ENCODE peak calls at places on chromosomes 16 and 17, in four cellular contexts. L is stimulated activated CD4-positive, alpha-beta T cell treated with anti-CD3 and anti-CD28 coated beads, Interleukin-4, amount 100 ng/mL, for 1 hour; A is HTR-8/SVneo; I is EL. W is an unnamed sample.

GRCh38 chr16:30546115-30546514 is 11.5 kb upstream of the ZNF747 start:
- DNase-seq in L (no peak), A (no peak), I (no peak), W (no peak)

GRCh38 chr17:46862949-46863348 is 11.6 kb downstream of the WNT9B start:
- DNase-seq in L (no peak), A (no peak), I (no peak), W (no peak)

GRCh38 chr17:48444531-48445247 is 14.7 kb upstream of the SKAP1 start:
- DNase-seq in L (no peak), A (no peak), I (no peak), W (no peak)

GRCh38 chr16:13083687-13084086 is 182.3 kb downstream of the SHISA9 start:
- DNase-seq in L (no peak), A (no peak), I (no peak), W (no peak)

GRCh38 chr17:78289802-78290363 is 58.5 kb downstream of the TMEM235 start:
- DNase-seq in L (peak), A (peak), I (peak), W (peak)

GRCh38 chr16:27470567-27471431 is 68.8 kb downstream of the IL21R start:
- DNase-seq in L (no peak), A (peak), I (peak), W (no peak)

GRCh38 chr17:32111141-32111771 is 31.0 kb upstream of the RHOT1 start:
- DNase-seq in L (peak), A (no peak), I (peak), W (peak)

GRCh38 chr17:7204828-7205461 is 14.7 kb downstream of the DLG4 start:
- DNase-seq in L (peak), A (no peak), I (peak), W (peak)

GRCh38 chr17:80786470-80786869 is 205.2 kb upstream of the CHMP6 start:
- DNase-seq in L (no peak), A (no peak), I (no peak), W (peak)

GRCh38 chr16:11121909-11122692 is 133.9 kb downstream of the SOCS1 start:
- DNase-seq in L (no peak), A (no peak), I (no peak), W (no peak)

GRCh38 chr16:976389-976931 is 5.1 kb upstream of the SOX8 start:
- DNase-seq in L (peak), A (no peak), I (no peak), W (no peak)

GRCh38 chr16:57284206-57284951 is at the start of gene PLLP:
- DNase-seq in L (peak), A (peak), I (peak), W (peak)

GRCh38 chr17:73189417-73190099 is 3.3 kb upstream of the COG1 start:
- DNase-seq in L (no peak), A (peak), I (peak), W (peak)

GRCh38 chr16:8686031-8686621 is 11.7 kb downstream of the ABAT start:
- DNase-seq in L (no peak), A (no peak), I (no peak), W (no peak)

GRCh38 chr17:48262982-48263586 is 155.5 kb downstream of the SNX11 start:
- DNase-seq in L (no peak), A (no peak), I (no peak), W (peak)

GRCh38 chr16:86010680-86011141 is 111.7 kb downstream of the IRF8 start:
- DNase-seq in L (no peak), A (no peak), I (no peak), W (no peak)

GRCh38 chr17:79977161-79977631 is 58.5 kb downstream of the TBC1D16 start:
- DNase-seq in L (no peak), A (no peak), I (no peak), W (no peak)

W was measured in NCI-H2081.